ENCODE peak calls at places on chromosomes 6 and 20, in nine cellular contexts. F is WTC11, H is A549, A is H1, E is SK-N-SH, N is HCT116, L is K562, Z is NB4, T is HepG2. X is an unnamed sample.

GRCh38 chr20:297925-298754 is 770 bp downstream of the ZCCHC3 start:
- DNase-seq in F (peak; percentile 38), H (peak; percentile 83), A (peak; percentile 65), E (peak; percentile 65), N (no peak), L (peak; percentile 62), Z (peak; percentile 88), T (peak; percentile 35), X (no peak)

GRCh38 chr20:48839518-48839917 is 11.7 kb upstream of the PREX1 start:
- DNase-seq in F (peak; percentile 44), H (no peak), A (no peak), E (no peak), N (no peak), L (no peak), Z (no peak), T (no peak), X (no peak)

GRCh38 chr6:166567107-166567506 is 19.4 kb downstream of the RAMACL start:
- DNase-seq in F (no peak), H (no peak), A (no peak), E (no peak), N (no peak), L (no peak), Z (no peak), T (no peak), X (no peak)

GRCh38 chr20:57671662-57672061 is 38.2 kb downstream of the PMEPA1 start:
- DNase-seq in F (no peak), H (no peak), A (no peak), E (peak; percentile 57), N (no peak), L (peak; percentile 55), Z (peak; percentile 35), T (no peak), X (no peak)

GRCh38 chr6:2744206-2744771 is 6.4 kb downstream of the MYLK4 start:
- DNase-seq in F (no peak), H (no peak), A (no peak), E (peak; percentile 31), N (no peak), L (no peak), Z (no peak), T (no peak), X (no peak)

GRCh38 chr20:20364016-20364746 is 3.7 kb upstream of the INSM1 start:
- DNase-seq in F (peak; percentile 70), H (no peak), A (peak; percentile 84), E (peak; percentile 47), N (no peak), L (no peak), Z (no peak), T (no peak), X (no peak)

GRCh38 chr6:28537065-28537464 is 11.4 kb downstream of the GPX5 start:
- DNase-seq in F (peak; percentile 30), H (no peak), A (no peak), E (peak; percentile 28), N (no peak), L (no peak), Z (no peak), T (no peak), X (no peak)

GRCh38 chr20:1800777-1801176 is 94.4 kb upstream of the SIRPA start:
- DNase-seq in F (no peak), H (peak; percentile 56), A (no peak), E (peak; percentile 43), N (no peak), L (no peak), Z (peak; percentile 51), T (no peak), X (no peak)

GRCh38 chr6:30013296-30013922 is 47.7 kb upstream of the POLR1H start:
- DNase-seq in F (peak; percentile 38), H (no peak), A (peak; percentile 55), E (peak; percentile 64), N (no peak), L (peak; percentile 59), Z (peak; percentile 37), T (peak; percentile 17), X (no peak)

GRCh38 chr6:15089569-15090144 is 156.2 kb upstream of the JARID2 start:
- DNase-seq in F (no peak), H (no peak), A (no peak), E (no peak), N (no peak), L (peak; percentile 67), Z (peak; percentile 86), T (no peak), X (no peak)

GRCh38 chr6:136987526-136987925 is 57.2 kb downstream of the IL20RA start:
- DNase-seq in F (no peak), H (no peak), A (no peak), E (no peak), N (no peak), L (no peak), Z (no peak), T (no peak), X (no peak)

GRCh38 chr6:42281570-42281969 is 63.9 kb upstream of the MRPS10 start:
- DNase-seq in F (no peak), H (no peak), A (no peak), E (no peak), N (no peak), L (no peak), Z (no peak), T (no peak), X (no peak)

GRCh38 chr6:117555882-117556498 is 46.3 kb downstream of the GOPC start:
- DNase-seq in F (peak; percentile 38), H (no peak), A (peak; percentile 74), E (no peak), N (no peak), L (peak; percentile 33), Z (peak; percentile 53), T (peak; percentile 27), X (no peak)

GRCh38 chr6:82416346-82416745 is 52.7 kb downstream of the TPBG start:
- DNase-seq in F (no peak), H (no peak), A (no peak), E (no peak), N (no peak), L (no peak), Z (no peak), T (no peak), X (no peak)

GRCh38 chr6:82419088-82419720 is 55.6 kb downstream of the TPBG start:
- DNase-seq in F (no peak), H (no peak), A (no peak), E (no peak), N (no peak), L (no peak), Z (no peak), T (no peak), X (peak; percentile 64)

GRCh38 chr6:82415820-82416219 is 52.2 kb downstream of the TPBG start:
- DNase-seq in F (no peak), H (no peak), A (no peak), E (no peak), N (no peak), L (no peak), Z (no peak), T (no peak), X (no peak)

GRCh38 chr6:82413868-82414267 is 50.3 kb downstream of the TPBG start:
- DNase-seq in F (no peak), H (no peak), A (no peak), E (no peak), N (no peak), L (no peak), Z (no peak), T (no peak), X (no peak)

DNA sequence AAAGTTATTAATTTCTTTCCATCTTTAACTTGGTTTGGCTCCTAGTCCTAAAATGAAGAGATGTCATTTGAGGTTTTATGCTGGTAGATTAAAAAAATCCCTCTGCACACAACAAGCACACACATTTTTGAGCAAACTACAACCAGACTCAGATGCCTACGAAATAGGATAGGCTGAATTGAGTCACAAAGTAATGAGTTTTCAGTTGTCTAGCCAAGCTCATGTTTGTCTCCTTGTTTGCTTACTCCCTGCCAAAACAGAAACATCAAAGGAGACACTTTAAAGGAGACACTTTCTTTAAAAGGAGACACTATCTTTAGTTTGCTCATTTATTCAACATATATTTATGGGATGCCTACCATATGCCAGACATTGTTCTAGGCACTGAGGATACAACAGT is 56.2 kb downstream of the TPBG start:
- DNase-seq in F (no peak), H (peak; percentile 37), A (no peak), E (no peak), N (no peak), L (no peak), Z (no peak), T (no peak), X (no peak)
- TF ChIP-seq MAX in F (no peak), H (no peak), A (no peak), E (no peak), N (no peak), L (no peak), Z (no peak), T (no peak), X (no peak)

DNA sequence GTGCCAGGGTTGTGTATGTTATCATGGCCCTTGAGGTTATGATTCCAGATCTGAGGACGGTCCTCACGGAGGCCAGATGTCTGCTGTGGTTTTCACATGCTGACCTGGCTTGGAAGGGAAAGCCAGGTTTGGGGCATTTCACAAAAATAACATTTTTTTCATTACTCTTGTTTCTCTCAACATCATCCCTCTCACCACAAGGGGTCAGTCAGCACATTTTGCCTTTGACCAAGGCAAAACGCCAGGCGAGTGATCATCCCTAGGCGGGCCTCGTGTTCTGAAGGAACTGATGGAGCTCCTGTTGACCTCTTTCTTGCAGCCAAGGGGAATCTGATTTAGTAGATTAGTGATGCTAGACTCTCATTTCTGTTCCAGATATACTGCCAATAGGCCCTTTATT is 133.5 kb downstream of the TBC1D7 start:
- DNase-seq in F (peak; percentile 61), H (peak; percentile 63), A (no peak), E (peak; percentile 50), N (peak; percentile 21), L (peak; percentile 58), Z (peak; percentile 60), T (peak; percentile 64), X (no peak)
- TF ChIP-seq MAX in F (no peak), H (no peak), A (no peak), E (no peak), N (no peak), L (no peak), Z (peak; percentile 8), T (no peak), X (no peak)

DNA sequence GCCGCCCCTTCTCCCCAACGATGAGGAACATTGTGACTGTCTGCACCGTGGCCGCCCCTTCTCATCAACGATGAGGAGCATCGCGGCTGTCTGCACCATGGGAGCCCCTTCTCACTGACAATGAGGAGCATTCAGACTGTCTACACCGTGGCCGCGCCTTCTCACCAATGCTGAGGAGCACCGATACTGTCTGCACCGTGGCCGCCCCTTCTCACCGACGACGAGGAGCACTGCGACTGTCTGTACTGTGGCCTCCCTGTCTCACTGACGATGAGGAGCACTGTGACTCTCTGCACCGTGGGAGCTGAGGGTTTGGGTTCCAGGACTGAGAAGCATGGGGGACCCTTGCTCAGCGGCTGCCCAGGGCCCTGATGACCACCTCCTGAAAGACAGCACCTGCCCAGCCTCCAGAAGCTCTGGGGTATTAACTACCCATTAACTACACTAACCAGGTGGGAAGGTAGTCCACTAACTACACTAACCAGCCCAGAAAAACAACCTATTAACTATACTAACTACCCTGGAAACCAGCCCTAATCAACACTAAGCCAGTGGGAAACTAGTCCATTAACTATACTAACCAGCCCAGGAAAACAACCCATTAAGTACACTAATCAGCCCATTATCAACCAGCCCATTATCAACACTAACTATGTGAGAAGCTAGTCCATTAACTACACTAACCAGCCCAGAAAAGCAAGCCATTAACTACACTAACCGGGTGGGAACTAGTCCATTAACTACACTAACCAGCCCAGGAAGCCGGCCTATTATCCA is 116.9 kb downstream of the TAF4 start:
- DNase-seq in F (peak; percentile 4), H (no peak), A (no peak), E (no peak), N (no peak), L (no peak), Z (no peak), T (no peak), X (no peak)
- TF ChIP-seq MAX in F (no peak), H (no peak), A (no peak), E (no peak), N (no peak), L (no peak), Z (no peak), T (no peak), X (no peak)

GRCh38 chr20:15654208-15654649 is 919.0 kb downstream of the KIF16B start:
- DNase-seq in F (peak; percentile 44), H (peak; percentile 55), A (peak; percentile 52), E (peak; percentile 24), N (peak; percentile 6), L (peak; percentile 23), Z (peak; percentile 75), T (peak; percentile 68), X (peak; percentile 43)
- TF ChIP-seq MAX in F (no peak), H (no peak), A (no peak), E (no peak), N (no peak), L (no peak), Z (no peak), T (no peak), X (no peak)